ENCODE peak calls at places on chromosome 21, in eight cellular contexts. A, F, N, Z, W, O, Y and M are unnamed samples.

GRCh38 chr21:42706765-42707164 is 53.3 kb downstream of the PDE9A start:
- DNase-seq in A (no peak), W (no peak), F (no peak), Z (no peak), N (no peak), O (no peak), Y (no peak), M (no peak)

GRCh38 chr21:43970551-43970950 is 41.6 kb upstream of the TRAPPC10 start:
- DNase-seq in Y (no peak), Z (no peak), W (no peak), O (no peak), F (no peak), N (no peak), A (no peak), M (no peak)

GRCh38 chr21:41823166-41823565 is 56.0 kb downstream of the PRDM15 start:
- DNase-seq in W (no peak), O (no peak), N (no peak), A (no peak), F (no peak), Y (no peak), Z (no peak), M (no peak)

GRCh38 chr21:15000076-15000475 is 64.7 kb downstream of the NRIP1 start:
- DNase-seq in A (no peak), F (no peak), Y (no peak), Z (no peak), O (no peak), N (no peak), W (no peak), M (no peak)

GRCh38 chr21:35052786-35053185 is 3.7 kb upstream of the RUNX1 start:
- DNase-seq in Y (no peak), O (no peak), F (no peak), Z (no peak), N (no peak), W (no peak), A (no peak), M (no peak)

GRCh38 chr21:32468567-32469175 is 56.2 kb downstream of the EVA1C start:
- DNase-seq in O (no peak), N (no peak), Z (no peak), W (no peak), F (peak), A (no peak), Y (no peak), M (no peak)

GRCh38 chr21:41678016-41678935 is 88.6 kb downstream of the RIPK4 start:
- DNase-seq in Y (peak), A (no peak), N (no peak), O (peak), Z (no peak), F (no peak), W (peak), M (no peak)

GRCh38 chr21:21226472-21226871 is 228.3 kb downstream of the NCAM2 start:
- DNase-seq in W (no peak), O (no peak), Z (no peak), F (no peak), N (no peak), A (no peak), Y (no peak), M (no peak)

GRCh38 chr21:36566606-36567005 is 86.7 kb upstream of the CLDN14 start:
- DNase-seq in N (no peak), Y (no peak), O (no peak), Z (no peak), A (no peak), F (no peak), W (no peak), M (no peak)

GRCh38 chr21:41945982-41946381 is 7.8 kb downstream of the C2CD2 start:
- DNase-seq in A (no peak), F (no peak), W (no peak), N (no peak), Z (no peak), Y (no peak), O (no peak), M (no peak)

GRCh38 chr21:32698971-32699693 is 28.7 kb downstream of the SYNJ1 start:
- DNase-seq in N (no peak), Z (no peak), A (no peak), W (no peak), Y (no peak), F (no peak), O (peak), M (no peak)

GRCh38 chr21:38351176-38351959 is 94.6 kb downstream of the KCNJ15 start:
- DNase-seq in O (no peak), Z (no peak), Y (no peak), A (no peak), N (no peak), F (peak), W (no peak), M (no peak)

GRCh38 chr21:46603228-46603627 is 1.7 kb downstream of the S100B start:
- DNase-seq in N (no peak), O (peak), W (no peak), Y (peak), Z (no peak), A (no peak), F (no peak), M (no peak)

GRCh38 chr21:42862774-42863503 is 16.4 kb downstream of the WDR4 start:
- DNase-seq in A (no peak), O (no peak), F (no peak), N (no peak), W (no peak), Y (peak), Z (no peak), M (no peak)

GRCh38 chr21:16154961-16155360 is 425.2 kb downstream of the USP25 start:
- DNase-seq in Z (no peak), F (no peak), A (no peak), O (peak), W (no peak), N (no peak), Y (no peak), M (no peak)

GRCh38 chr21:41943468-41944250 is 10.2 kb downstream of the C2CD2 start:
- DNase-seq in N (no peak), A (no peak), Y (no peak), F (no peak), O (no peak), W (no peak), Z (peak), M (no peak)

GRCh38 chr21:41024341-41025056 is 143.5 kb upstream of the BACE2 start:
- DNase-seq in Z (no peak), N (no peak), F (no peak), W (no peak), A (no peak), O (no peak), Y (no peak), M (no peak)

GRCh38 chr21:32929633-32930038 is 96.1 kb upstream of the OLIG2 start:
- DNase-seq in F (no peak), O (no peak), N (peak), A (no peak), Z (no peak), Y (no peak), W (no peak), M (no peak)

GRCh38 chr21:33866851-33867250 is 48.8 kb downstream of the ATP5PO start:
- DNase-seq in F (no peak), N (no peak), Y (no peak), A (no peak), Z (no peak), O (no peak), W (peak), M (no peak)

GRCh38 chr21:42143111-42143510 is 72.0 kb downstream of the UMODL1 start:
- DNase-seq in W (no peak), A (no peak), Z (no peak), Y (no peak), F (no peak), N (no peak), O (no peak), M (no peak)

GRCh38 chr21:42243026-42243425 is 24.1 kb downstream of the ABCG1 start:
- DNase-seq in Y (no peak), N (no peak), W (no peak), A (no peak), F (peak), Z (no peak), O (no peak), M (peak)

GRCh38 chr21:21200103-21200938 is 202.1 kb downstream of the NCAM2 start:
- DNase-seq in Z (no peak), A (peak), F (no peak), Y (no peak), N (peak), W (peak), O (no peak), M (no peak)

GRCh38 chr21:28294046-28294445 is 698.6 kb downstream of the LTN1 start:
- DNase-seq in N (no peak), A (no peak), O (no peak), Z (no peak), Y (no peak), W (no peak), F (no peak), M (no peak)